ENCODE peak calls at places on chromosomes 6 and 20, in six cellular contexts. X, B, C, S, L and U are unnamed samples.

GRCh38 chr6:41774841-41775240 is 4.9 kb downstream of the FRS3 start:
- DNase-seq in C (no peak), B (no peak), S (no peak), L (no peak), X (no peak), U (no peak)

GRCh38 chr6:79438015-79438414 is 99.2 kb downstream of the LCA5 start:
- DNase-seq in X (no peak), S (peak), B (no peak), C (no peak), L (no peak), U (no peak)

GRCh38 chr6:33823806-33824205 is 20.0 kb upstream of the MLN start:
- DNase-seq in X (no peak), S (no peak), B (no peak), L (no peak), C (no peak), U (no peak)

GRCh38 chr6:126723541-126724170 is 383.7 kb downstream of the CENPW start:
- DNase-seq in S (no peak), C (no peak), X (no peak), B (no peak), L (no peak), U (no peak)

GRCh38 chr6:797479-798077 is 104.6 kb upstream of the EXOC2 start:
- DNase-seq in S (peak), B (peak), C (no peak), L (no peak), X (no peak), U (peak)

GRCh38 chr6:15038013-15038791 is 207.7 kb upstream of the JARID2 start:
- DNase-seq in B (no peak), L (no peak), X (no peak), C (no peak), S (no peak), U (no peak)

GRCh38 chr20:53643031-53643832 is 49.6 kb upstream of the ZNF217 start:
- DNase-seq in S (peak), X (peak), L (peak), C (peak), B (peak), U (no peak)

GRCh38 chr6:101878554-101879276 is 485.2 kb downstream of the GRIK2 start:
- DNase-seq in C (no peak), B (no peak), L (no peak), X (no peak), S (peak), U (no peak)

GRCh38 chr6:157420497-157420896 is 39.5 kb downstream of the ZDHHC14 start:
- DNase-seq in C (no peak), B (no peak), S (no peak), X (no peak), L (no peak), U (no peak)

GRCh38 chr6:75791881-75792280 is 42.8 kb downstream of the MYO6 start:
- DNase-seq in C (no peak), X (no peak), S (peak), B (no peak), L (no peak), U (no peak)